ENCODE peak calls at places on chromosomes 5 and 9, in nine cellular contexts. U, L, G, V, X, Y, F, N and Z are unnamed samples.

GRCh38 chr9:110015759-110016158 is 192.2 kb downstream of the C9orf152 start:
- DNase-seq in U (peak), L (no peak), G (no peak), V (peak), X (peak), Y (no peak), F (no peak), N (no peak), Z (no peak)

GRCh38 chr5:135212361-135213033 is 178.5 kb upstream of the PITX1 start:
- DNase-seq in U (no peak), L (no peak), G (no peak), V (no peak), X (no peak), Y (no peak), F (no peak), N (no peak), Z (no peak)

GRCh38 chr9:137438591-137439157 is 2.5 kb downstream of the ENTPD8 start:
- DNase-seq in U (no peak), L (no peak), G (no peak), V (no peak), X (no peak), Y (peak), F (no peak), N (no peak), Z (no peak)

GRCh38 chr9:125995706-125996105 is 248.5 kb downstream of the PBX3 start:
- DNase-seq in U (no peak), L (no peak), G (no peak), V (no peak), X (no peak), Y (no peak), F (no peak), N (no peak), Z (no peak)

GRCh38 chr9:134355561-134356278 is 29.5 kb downstream of the RXRA start:
- DNase-seq in U (no peak), L (no peak), G (no peak), V (no peak), X (no peak), Y (no peak), F (no peak), N (no peak), Z (no peak)

GRCh38 chr5:10704949-10705621 is 55.9 kb downstream of the DAP start:
- DNase-seq in U (peak), L (no peak), G (no peak), V (no peak), X (peak), Y (no peak), F (no peak), N (no peak), Z (no peak)

GRCh38 chr9:127815512-127816361 is 13.1 kb downstream of the FPGS start:
- DNase-seq in U (no peak), L (no peak), G (no peak), V (no peak), X (no peak), Y (no peak), F (no peak), N (no peak), Z (no peak)

GRCh38 chr9:129109504-129109903 is 1.1 kb downstream of the CRAT start:
- DNase-seq in U (no peak), L (no peak), G (no peak), V (no peak), X (peak), Y (peak), F (no peak), N (no peak), Z (no peak)

GRCh38 chr9:135584371-135584770 is 22.8 kb downstream of the PAEP start:
- DNase-seq in U (no peak), L (no peak), G (no peak), V (no peak), X (no peak), Y (no peak), F (no peak), N (no peak), Z (no peak)

GRCh38 chr5:126512451-126512850 is 82.6 kb downstream of the ALDH7A1 start:
- DNase-seq in U (no peak), L (no peak), G (no peak), V (no peak), X (no peak), Y (no peak), F (no peak), N (no peak), Z (no peak)

GRCh38 chr9:123343428-123344272 is 12.3 kb upstream of the CRB2 start:
- DNase-seq in U (no peak), L (no peak), G (no peak), V (no peak), X (no peak), Y (no peak), F (no peak), N (no peak), Z (no peak)

GRCh38 chr9:101486693-101487442 is 46.8 kb upstream of the RNF20 start:
- DNase-seq in U (peak), L (peak), G (peak), V (peak), X (peak), Y (peak), F (peak), N (peak), Z (peak)

GRCh38 chr9:137666950-137667670 is 48.3 kb downstream of the EHMT1 start:
- DNase-seq in U (no peak), L (no peak), G (peak), V (no peak), X (no peak), Y (no peak), F (no peak), N (no peak), Z (no peak)

GRCh38 chr9:36092509-36093215 is 43.9 kb upstream of the GLIPR2 start:
- DNase-seq in U (peak), L (no peak), G (no peak), V (no peak), X (no peak), Y (no peak), F (no peak), N (no peak), Z (no peak)

GRCh38 chr5:77850536-77851228 is 74.5 kb upstream of the TBCA start:
- DNase-seq in U (no peak), L (no peak), G (no peak), V (no peak), X (no peak), Y (no peak), F (no peak), N (no peak), Z (no peak)

GRCh38 chr9:6896562-6896961 is 138.8 kb downstream of the KDM4C start:
- DNase-seq in U (peak), L (no peak), G (no peak), V (no peak), X (no peak), Y (no peak), F (no peak), N (no peak), Z (no peak)

GRCh38 chr5:132500931-132501628 is 10.5 kb upstream of the IRF1 start:
- DNase-seq in U (peak), L (peak), G (peak), V (peak), X (peak), Y (peak), F (no peak), N (peak), Z (peak)